ENCODE peak calls at places on chromosomes 12 and 14, in six cellular contexts. D is cardiac fibroblast, G is epithelial cell of esophagus, Z is heart left ventricle, M is neural crest cell, K is endothelial cell. C is an unnamed sample.
A peak's percentile ranks its signal among the peaks of the same experiment; 100 is the strongest.

GRCh38 chr14:61342486-61342885 is 21.1 kb downstream of the PRKCH start:
- DNase-seq in M (no peak), Z (no peak), K (no peak), G (no peak), D (no peak), C (no peak)

GRCh38 chr12:108856428-108857157 is 790 bp downstream of the SSH1 start:
- DNase-seq in K (peak; percentile 35), M (no peak), G (peak; percentile 76), Z (peak; percentile 84), D (peak; percentile 84), C (no peak)

GRCh38 chr12:131640436-131640969 is 70.4 kb upstream of the SFSWAP start:
- DNase-seq in K (no peak), Z (no peak), M (no peak), G (no peak), D (no peak), C (no peak)

GRCh38 chr12:115306380-115306779 is 622.4 kb upstream of the TBX3 start:
- DNase-seq in Z (no peak), K (no peak), D (no peak), G (peak; percentile 56), M (no peak), C (no peak)

GRCh38 chr12:109863961-109864712 is 16.2 kb downstream of the GLTP start:
- DNase-seq in Z (no peak), D (peak; percentile 67), G (peak; percentile 68), M (no peak), K (no peak), C (no peak)

GRCh38 chr12:125677829-125678228 is 612.6 kb downstream of the AACS start:
- DNase-seq in K (no peak), Z (no peak), M (no peak), G (no peak), D (no peak), C (no peak)

GRCh38 chr14:74804219-74804825 is 41.2 kb downstream of the YLPM1 start:
- DNase-seq in D (peak; percentile 81), G (peak; percentile 50), M (no peak), Z (no peak), K (peak; percentile 48), C (no peak)

GRCh38 chr12:4152145-4152795 is 121.3 kb upstream of the CCND2 start:
- DNase-seq in G (no peak), D (no peak), M (no peak), K (no peak), Z (no peak), C (no peak)

GRCh38 chr12:121085842-121086353 is 46.8 kb upstream of the P2RX7 start:
- DNase-seq in K (no peak), D (no peak), G (no peak), Z (no peak), M (no peak), C (no peak)

GRCh38 chr12:109927622-109928021 is 27.5 kb downstream of the TCHP start:
- DNase-seq in G (peak; percentile 60), M (peak; percentile 40), D (peak; percentile 70), K (peak; percentile 45), Z (no peak), C (no peak)

GRCh38 chr14:83470466-83470865 is 1936.8 kb upstream of the SEL1L start:
- DNase-seq in K (no peak), D (no peak), Z (no peak), M (no peak), G (no peak), C (no peak)

DNA sequence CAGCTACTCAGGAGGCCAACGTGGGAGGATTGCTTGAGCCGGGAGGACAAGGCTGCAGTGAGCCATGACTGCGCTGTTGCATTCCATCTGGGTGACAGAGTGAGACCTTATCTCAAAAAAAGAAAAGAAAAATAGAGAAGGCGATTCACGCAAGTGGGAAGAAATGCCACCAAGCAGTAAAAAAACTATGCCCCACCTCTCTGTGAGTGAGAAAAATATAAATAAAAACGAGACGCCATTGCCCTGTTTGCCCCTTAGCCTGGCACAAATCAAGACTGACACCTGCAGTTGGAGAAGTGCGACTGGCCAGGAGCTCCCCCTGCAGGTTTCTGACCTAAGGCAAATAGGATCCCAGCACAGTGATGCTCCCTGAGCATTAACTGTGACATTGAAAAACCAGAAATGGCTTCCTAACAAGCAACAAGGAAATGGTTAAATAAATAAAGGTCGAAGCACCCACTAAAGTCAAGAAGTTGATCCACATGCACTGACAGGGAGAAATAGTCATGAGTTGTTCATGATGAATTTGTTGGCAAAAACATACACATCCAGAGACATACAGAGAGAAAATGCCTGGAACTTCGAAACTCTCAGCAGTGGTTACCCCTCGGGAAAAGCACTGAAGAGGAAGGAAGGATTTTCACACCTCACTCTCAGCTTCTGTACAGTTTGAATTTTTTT is 21.1 kb downstream of the GSC start:
- DNase-seq in M (peak; percentile 22), D (peak; percentile 18), Z (no peak), K (peak; percentile 51), G (no peak), C (no peak)
- TF ChIP-seq CTCF in M (peak; percentile 56), D (peak; percentile 54), Z (peak; percentile 51), K (no peak), G (peak; percentile 13), C (no peak)

GRCh38 chr12:66036317-66036716 is 94.2 kb downstream of the LLPH start:
- DNase-seq in G (peak; percentile 98), K (no peak), D (peak; percentile 97), M (no peak), Z (peak; percentile 56), C (no peak)
- TF ChIP-seq CTCF in G (peak; percentile 9), K (no peak), D (peak; percentile 8), M (no peak), Z (no peak), C (no peak)

GRCh38 chr14:23929131-23929530 is 24.4 kb upstream of the DHRS4 start:
- DNase-seq in Z (no peak), G (no peak), K (no peak), M (no peak), D (no peak), C (no peak)

GRCh38 chr14:23929822-23930294 is 23.7 kb upstream of the DHRS4 start:
- DNase-seq in K (peak; percentile 88), M (peak; percentile 92), Z (peak; percentile 73), G (peak; percentile 72), D (peak; percentile 74), C (peak; percentile 60)

GRCh38 chr14:23932639-23933038 is 20.9 kb upstream of the DHRS4 start:
- DNase-seq in M (no peak), D (no peak), K (no peak), G (no peak), Z (no peak), C (no peak)

GRCh38 chr14:23931705-23932314 is 21.8 kb upstream of the DHRS4 start:
- DNase-seq in D (no peak), G (no peak), K (no peak), M (no peak), Z (no peak), C (no peak)

GRCh38 chr14:23930742-23931141 is 22.8 kb upstream of the DHRS4 start:
- DNase-seq in D (peak; percentile 66), G (no peak), M (no peak), K (no peak), Z (no peak), C (no peak)
- TF ChIP-seq CTCF in D (peak; percentile 4), G (no peak), M (no peak), K (no peak), Z (no peak), C (no peak)

GRCh38 chr12:122350444-122350843 is 72.0 kb downstream of the CLIP1 start:
- DNase-seq in K (no peak), Z (peak; percentile 64), G (no peak), D (peak; percentile 51), M (no peak), C (no peak)
- TF ChIP-seq CTCF in K (no peak), Z (peak; percentile 48), G (no peak), D (peak; percentile 39), M (no peak), C (no peak)

DNA sequence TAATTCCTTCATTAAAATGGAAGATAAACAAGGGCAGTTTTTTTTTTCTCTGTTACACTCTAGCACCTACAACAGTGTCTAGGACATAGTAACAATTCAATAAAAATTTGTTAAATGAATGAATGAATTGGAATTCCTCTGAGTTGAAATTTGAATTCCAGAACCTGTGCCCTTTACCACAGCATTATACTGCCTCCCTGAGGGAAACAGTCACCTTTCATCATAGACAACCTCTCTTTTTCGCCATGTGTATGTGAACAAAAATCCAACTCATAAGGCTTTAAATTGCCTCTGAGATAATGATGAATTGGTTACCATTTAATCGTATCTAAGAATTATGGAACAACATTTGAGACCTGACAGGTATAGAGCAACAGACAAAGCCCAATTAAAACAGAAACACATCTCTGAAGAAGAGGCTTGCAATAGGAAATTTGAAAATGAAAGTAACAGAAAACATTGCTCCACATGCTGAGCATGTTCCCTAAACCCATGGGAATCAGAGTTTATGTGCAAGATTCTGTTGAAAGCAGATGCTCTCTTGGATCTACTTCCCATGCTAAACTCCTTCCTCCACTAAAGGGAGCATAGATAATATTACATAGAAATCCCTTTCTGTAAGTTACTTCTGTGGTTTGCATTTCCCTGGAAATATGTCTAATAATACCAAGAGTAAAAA is 657.8 kb downstream of the GALC start:
- DNase-seq in G (peak; percentile 42), Z (no peak), D (no peak), M (no peak), K (no peak), C (no peak)
- TF ChIP-seq CTCF in G (peak; percentile 35), Z (no peak), D (no peak), M (no peak), K (no peak), C (no peak)

GRCh38 chr12:68162374-68162773 is 2.8 kb upstream of the IFNG start:
- DNase-seq in M (no peak), K (no peak), D (no peak), Z (no peak), G (peak; percentile 29), C (no peak)

GRCh38 chr12:68157295-68157871 is 2.2 kb downstream of the IFNG start:
- DNase-seq in M (no peak), D (no peak), K (no peak), Z (no peak), G (peak; percentile 54), C (no peak)

GRCh38 chr12:68154768-68155167 is 4.8 kb downstream of the IFNG start:
- DNase-seq in M (no peak), K (no peak), G (no peak), Z (no peak), D (no peak), C (no peak)

GRCh38 chr12:68159681-68160304 is at the start of gene IFNG:
- DNase-seq in Z (no peak), K (no peak), G (no peak), M (no peak), D (no peak), C (no peak)

GRCh38 chr12:68158427-68158826 is 1.1 kb downstream of the IFNG start:
- DNase-seq in G (peak; percentile 56), D (peak; percentile 16), M (no peak), Z (no peak), K (peak; percentile 6), C (no peak)
- TF ChIP-seq CTCF in G (peak; percentile 63), D (peak; percentile 41), M (peak; percentile 63), Z (peak; percentile 33), K (peak; percentile 83), C (no peak)

C was measured in activated B cell treated with CpG ODN at 0.5 μM for 24 hours.